ENCODE peak calls at places on chromosomes 5 and 9, in four cellular contexts. C is NCI-H510A, P is epithelial cell of prostate, Z is endothelial cell. M is an unnamed sample.

GRCh38 chr5:105817906-105818305 is 1852.8 kb downstream of the EFNA5 start:
- DNase-seq in C (no peak), P (no peak), Z (no peak), M (no peak)

GRCh38 chr5:157269763-157270272 is 3.9 kb downstream of the CYFIP2 start:
- DNase-seq in C (no peak), P (no peak), Z (no peak), M (no peak)

GRCh38 chr5:1285883-1286291 is 9.0 kb downstream of the TERT start:
- DNase-seq in C (no peak), P (no peak), Z (no peak), M (no peak)

GRCh38 chr9:105883847-105884246 is 189.5 kb downstream of the TMEM38B start:
- DNase-seq in C (no peak), P (no peak), Z (no peak), M (no peak)

GRCh38 chr5:58224661-58225060 is 235.2 kb downstream of the PLK2 start:
- DNase-seq in C (no peak), P (no peak), Z (no peak), M (no peak)

GRCh38 chr5:105745111-105745510 is 1925.6 kb downstream of the EFNA5 start:
- DNase-seq in C (no peak), P (no peak), Z (no peak), M (no peak)

GRCh38 chr9:126587187-126588185 is 26.2 kb upstream of the LMX1B start:
- DNase-seq in C (no peak), P (no peak), Z (peak), M (no peak)

GRCh38 chr5:659496-660263 is 33.5 kb downstream of the TPPP start:
- DNase-seq in C (no peak), P (no peak), Z (no peak), M (no peak)

GRCh38 chr5:133122711-133123110 is 70.9 kb downstream of the HSPA4 start:
- DNase-seq in C (no peak), P (no peak), Z (no peak), M (no peak)

GRCh38 chr5:36744678-36745659 is 131.6 kb upstream of the NIPBL start:
- DNase-seq in C (peak), P (peak), Z (peak), M (peak)

GRCh38 chr9:137190315-137190853 is 1.9 kb downstream of the SSNA1 start:
- DNase-seq in C (no peak), P (no peak), Z (no peak), M (no peak)

GRCh38 chr5:74956278-74956677 is 90.1 kb upstream of the FAM169A start:
- DNase-seq in C (no peak), P (peak), Z (no peak), M (no peak)

GRCh38 chr5:168916266-168916665 is 337.1 kb upstream of the PANK3 start:
- DNase-seq in C (no peak), P (no peak), Z (no peak), M (no peak)

M was measured in iPS DF 6.9.